ENCODE peak calls at places on chromosomes 13 and 19, in ten cellular contexts. S, L, F, C, B, A, T, H, Q and I are unnamed samples. For H3K4me1 and H3K27me3, the result is how much of the 10 kb centered on the place peaks cover.

GRCh38 chr19:54023191-54023590 is 31.8 kb downstream of the CACNG6 start:
- DNase-seq in Q (no peak), B (no peak), A (no peak), H (no peak), T (no peak), S (no peak), F (no peak), C (no peak), L (no peak), I (no peak)

GRCh38 chr13:29429496-29429895 is 166.0 kb downstream of the SLC7A1 start:
- DNase-seq in L (no peak), A (no peak), S (no peak), H (no peak), Q (no peak), F (no peak), B (no peak), C (no peak), T (no peak), I (no peak)

GRCh38 chr13:42735011-42735410 is 46.4 kb upstream of the FAM216B start:
- DNase-seq in H (no peak), F (no peak), L (no peak), T (no peak), B (no peak), C (no peak), Q (no peak), A (no peak), S (no peak), I (no peak)

GRCh38 chr19:39199025-39199424 is 2.3 kb downstream of the NCCRP1 start:
- DNase-seq in C (no peak), H (no peak), S (no peak), L (peak), B (no peak), A (no peak), Q (no peak), F (no peak), T (no peak), I (no peak)

GRCh38 chr13:82905071-82905470 is 977.2 kb downstream of the SLITRK1 start:
- DNase-seq in L (no peak), Q (no peak), A (no peak), H (no peak), F (no peak), B (no peak), S (no peak), C (no peak), T (no peak), I (no peak)

GRCh38 chr13:36674337-36675212 is 755 bp downstream of the SERTM1 start:
- DNase-seq in B (no peak), A (no peak), C (no peak), T (no peak), L (no peak), F (peak), H (no peak), S (no peak), Q (peak), I (no peak)

GRCh38 chr13:22561581-22561980 is 619.2 kb upstream of the SGCG start:
- DNase-seq in B (no peak), T (no peak), S (no peak), F (no peak), Q (no peak), H (no peak), A (no peak), L (no peak), C (no peak), I (no peak)

GRCh38 chr13:32314271-32314967 is 744 bp downstream of the ZAR1L start:
- DNase-seq in B (peak), H (peak), C (no peak), T (peak), L (peak), A (no peak), S (peak), F (no peak), Q (no peak), I (no peak)

GRCh38 chr19:9934132-9934950 is 2.0 kb downstream of the OLFM2 start:
- DNase-seq in A (peak), H (peak), T (peak), F (peak), S (peak), L (peak), C (peak), Q (peak), B (peak), I (no peak)

GRCh38 chr19:36152886-36153525 is 759 bp upstream of the COX7A1 start:
- DNase-seq in F (no peak), A (no peak), H (no peak), S (no peak), B (no peak), C (no peak), Q (no peak), T (peak), L (no peak), I (no peak)
- H3K4me1 ChIP-seq in F (under half), A (under half), H (under half), S (under half), B (under half), C (under half), Q (under half), T (under half), L (under half), I (under half)

GRCh38 chr13:114130131-114130707 is 2.2 kb downstream of the RASA3 start:
- DNase-seq in H (no peak), B (no peak), T (no peak), L (no peak), A (no peak), Q (no peak), F (no peak), S (no peak), C (no peak), I (no peak)
- TF ChIP-seq POLR2AphosphoS5 in H (no peak), B (no peak), T (no peak), L (no peak), A (no peak), Q (no peak), F (no peak), S (no peak), C (no peak), I (no peak)

GRCh38 chr19:47037766-47038165 is 10.7 kb downstream of the TMEM160 start:
- DNase-seq in F (no peak), A (no peak), B (no peak), T (no peak), S (no peak), Q (no peak), L (no peak), H (no peak), C (no peak), I (no peak)
- H3K27me3 ChIP-seq in F (under half), A (under half), B (under half), T (under half), S (under half), Q (under half), L (under half), H (under half), C (under half), I (under half)

GRCh38 chr19:292281-292884 is 1.2 kb upstream of the PLPP2 start:
- DNase-seq in S (no peak), A (no peak), L (no peak), B (no peak), C (no peak), H (no peak), F (no peak), T (no peak), Q (no peak), I (no peak)
- H3K4me1 ChIP-seq in S (under half), A (under half), L (under half), B (under half), C (under half), H (half or more), F (under half), T (half or more), Q (under half), I (under half)

GRCh38 chr19:18522124-18522861 is 423 bp upstream of the ELL start:
- DNase-seq in T (peak), S (peak), B (peak), L (peak), Q (peak), C (peak), F (peak), A (peak), H (peak), I (peak)
- TF ChIP-seq POLR2AphosphoS5 in T (peak), S (no peak), B (no peak), L (peak), Q (no peak), C (peak), F (no peak), A (peak), H (peak), I (peak)

GRCh38 chr19:13318190-13318589 is 168.0 kb downstream of the IER2 start:
- DNase-seq in Q (no peak), L (no peak), A (no peak), C (no peak), T (no peak), H (no peak), S (no peak), F (no peak), B (no peak), I (no peak)
- H3K27me3 ChIP-seq in Q (under half), L (under half), A (under half), C (under half), T (under half), H (under half), S (under half), F (under half), B (under half), I (under half)

GRCh38 chr19:4493104-4493928 is 21.2 kb downstream of the HDGFL2 start:
- DNase-seq in C (no peak), T (no peak), Q (no peak), S (no peak), B (no peak), F (no peak), L (no peak), H (no peak), A (no peak), I (no peak)
- H3K4me1 ChIP-seq in C (under half), T (under half), Q (under half), S (under half), B (under half), F (under half), L (under half), H (under half), A (under half), I (under half)

GRCh38 chr19:46859637-46860124 is 1.1 kb upstream of the ARHGAP35 start:
- DNase-seq in L (peak), H (peak), Q (no peak), A (no peak), S (peak), C (no peak), T (no peak), F (no peak), B (no peak), I (peak)

GRCh38 chr19:46860125-46860845 is 512 bp upstream of the ARHGAP35 start:
- DNase-seq in B (peak), L (peak), A (peak), T (peak), F (peak), S (peak), Q (peak), H (peak), C (peak), I (peak)

GRCh38 chr19:46861691-46862503 is 1.1 kb downstream of the ARHGAP35 start:
- DNase-seq in Q (peak), L (peak), C (no peak), H (peak), T (no peak), F (no peak), B (no peak), A (no peak), S (peak), I (no peak)

GRCh38 chr19:46862504-46862835 is 1.7 kb downstream of the ARHGAP35 start:
- DNase-seq in Q (no peak), T (no peak), A (no peak), C (no peak), S (peak), B (no peak), F (no peak), L (peak), H (no peak), I (no peak)

DNA sequence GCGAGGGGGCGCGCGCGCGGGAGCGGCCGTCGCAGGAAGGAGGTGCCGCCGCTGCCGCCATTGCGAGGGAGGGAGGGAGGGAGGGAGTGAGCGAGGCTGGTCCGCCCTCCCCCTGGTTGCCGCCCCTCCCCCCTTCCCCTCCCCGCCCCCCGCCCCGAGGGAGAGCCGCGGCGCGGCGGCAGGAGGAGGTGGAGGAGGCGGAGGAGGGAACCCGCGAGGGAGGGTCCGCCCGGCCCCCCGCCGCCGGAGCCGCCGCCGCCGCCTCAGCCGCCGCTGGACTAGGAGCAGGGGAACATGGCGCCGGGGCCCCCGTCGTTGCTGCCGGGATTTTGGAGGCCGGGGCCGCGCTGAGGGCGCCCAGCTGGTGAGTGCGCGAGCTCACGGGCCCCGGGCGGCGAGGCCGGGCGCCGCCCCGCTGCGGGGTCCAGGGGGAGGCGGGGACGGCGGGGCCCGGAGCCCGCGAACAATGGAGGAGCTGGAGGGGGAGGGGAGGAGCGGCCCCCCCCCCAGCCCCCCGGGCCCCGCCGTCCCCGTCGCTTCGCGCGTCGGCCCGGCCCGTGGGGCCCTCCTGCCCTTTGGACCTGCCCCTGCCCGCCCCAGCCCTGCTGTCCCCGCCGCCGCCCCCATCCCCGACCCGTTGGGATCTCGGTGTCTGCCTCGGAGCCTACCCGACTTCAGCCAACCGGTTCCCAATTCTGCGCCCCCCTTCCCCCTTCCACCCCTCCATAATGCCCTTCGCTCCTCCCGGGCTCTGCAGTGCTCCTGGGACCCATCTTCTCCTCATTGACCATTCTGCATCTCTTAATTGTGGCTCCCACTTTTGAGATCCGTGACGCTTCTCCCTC is at the start of gene ARHGAP35:
- DNase-seq in F (peak), H (peak), T (peak), S (peak), L (no peak), B (peak), C (no peak), Q (peak), A (no peak), I (no peak)
- TF ChIP-seq POLR2AphosphoS5 in F (no peak), H (peak), T (no peak), S (no peak), L (no peak), B (no peak), C (no peak), Q (no peak), A (no peak), I (no peak)